ENCODE peak calls at places on chromosomes 5 and 9, in nine cellular contexts. J is CD4-positive, alpha-beta memory T cell; U is HCT116; A is NCI-H2171 treated with DMSO at 0.1 percent for 48 hours; Q is LoVo; G is activated CD4-positive, alpha-beta T cell treated with anti-CD3 and anti-CD28 coated beads, Interleukin-2, amount 50 U/mL, for 48 hours; V is prostate gland; K is stimulated activated CD4-positive, alpha-beta T cell treated with anti-CD3 and anti-CD28 coated beads, Interleukin-15, amount 100 ng/mL, for 1 hour; T is ELF-1. O is an unnamed sample.

GRCh38 chr9:120580591-120580896 is 577 bp upstream of the CDK5RAP2 start:
- DNase-seq in T (no peak), A (no peak), V (no peak), U (no peak), Q (no peak), J (no peak), G (no peak), K (no peak), O (no peak)

GRCh38 chr5:96844476-96844990 is 31.8 kb upstream of the ERAP2 start:
- DNase-seq in J (no peak), G (no peak), V (no peak), Q (no peak), U (no peak), A (no peak), T (peak; percentile 57), K (no peak), O (no peak)

GRCh38 chr9:127803507-127804352 is 1.0 kb downstream of the FPGS start:
- DNase-seq in V (no peak), J (peak; percentile 61), Q (peak; percentile 81), K (no peak), U (no peak), A (no peak), T (no peak), G (no peak), O (peak; percentile 99)

GRCh38 chr5:172123269-172123692 is 64.7 kb downstream of the STK10 start:
- DNase-seq in K (no peak), V (no peak), G (no peak), U (no peak), A (peak; percentile 57), J (no peak), T (peak; percentile 67), Q (peak; percentile 39), O (peak; percentile 72)

GRCh38 chr9:97430316-97430715 is 18.4 kb downstream of the TDRD7 start:
- DNase-seq in V (no peak), A (no peak), U (no peak), Q (no peak), G (no peak), J (no peak), T (no peak), K (no peak), O (no peak)

GRCh38 chr5:115685966-115686691 is 60.3 kb upstream of the TMED7 start:
- DNase-seq in T (no peak), Q (no peak), J (no peak), A (peak; percentile 31), K (no peak), V (no peak), G (no peak), U (no peak), O (no peak)

GRCh38 chr9:117374076-117374740 is 40.6 kb downstream of the ASTN2 start:
- DNase-seq in Q (no peak), A (no peak), T (no peak), G (no peak), U (no peak), J (no peak), V (no peak), K (no peak), O (no peak)

GRCh38 chr5:43020294-43020711 is 19.8 kb downstream of the ANXA2R start:
- DNase-seq in Q (no peak), J (peak; percentile 53), U (no peak), G (peak; percentile 46), K (no peak), T (peak; percentile 46), A (peak; percentile 77), V (no peak), O (no peak)

GRCh38 chr5:27020965-27021364 is 17.4 kb downstream of the CDH9 start:
- DNase-seq in J (no peak), G (no peak), A (peak; percentile 14), U (no peak), V (no peak), Q (peak; percentile 34), T (no peak), K (no peak), O (no peak)

GRCh38 chr5:67989457-67989856 is 226.1 kb upstream of the PIK3R1 start:
- DNase-seq in J (no peak), A (peak; percentile 6), U (no peak), V (no peak), T (no peak), K (no peak), G (no peak), Q (no peak), O (no peak)